ENCODE peak calls at places on chromosomes 13 and 19, in seven cellular contexts. X is Caco-2, K is body of pancreas, A is kidney epithelial cell, E is tibial nerve, T is left ventricle myocardium inferior, Y is BJ. I is an unnamed sample.

GRCh38 chr19:41569481-41570150 is 6.3 kb upstream of the CEACAM21 start:
- DNase-seq in X (no peak), K (no peak), A (no peak), E (no peak), T (no peak), Y (no peak), I (no peak)

GRCh38 chr19:50406829-50407228 is 11.9 kb upstream of the SPIB start:
- DNase-seq in X (no peak), K (no peak), A (no peak), E (no peak), T (no peak), Y (no peak), I (no peak)

GRCh38 chr19:7326105-7326877 is 22.4 kb upstream of the ARHGEF18 start:
- DNase-seq in X (no peak), K (peak), A (no peak), E (peak), T (no peak), Y (no peak), I (no peak)

GRCh38 chr13:88623150-88623549 is 952.0 kb downstream of the SLITRK5 start:
- DNase-seq in X (no peak), K (no peak), A (no peak), E (no peak), T (no peak), Y (no peak), I (no peak)

GRCh38 chr19:2665103-2665502 is 37.4 kb downstream of the GNG7 start:
- DNase-seq in X (no peak), K (no peak), A (no peak), E (no peak), T (peak), Y (no peak), I (no peak)

GRCh38 chr13:103884139-103884723 is 818.0 kb upstream of the SLC10A2 start:
- DNase-seq in X (no peak), K (no peak), A (no peak), E (no peak), T (no peak), Y (no peak), I (no peak)

GRCh38 chr19:48713041-48713863 is 6.3 kb downstream of the MAMSTR start:
- DNase-seq in X (peak), K (peak), A (no peak), E (no peak), T (no peak), Y (no peak), I (peak)

GRCh38 chr19:7099597-7099921 is 30.1 kb downstream of the ZNF557 start:
- DNase-seq in X (no peak), K (no peak), A (no peak), E (no peak), T (no peak), Y (peak), I (no peak)

GRCh38 chr19:15195381-15195964 is 5.3 kb downstream of the NOTCH3 start:
- DNase-seq in X (peak), K (peak), A (peak), E (no peak), T (peak), Y (peak), I (peak)
- TF ChIP-seq CTCF in X (peak), K (no peak), A (peak), E (no peak), T (peak), Y (peak), I (no peak)

GRCh38 chr19:12833418-12833746 is 997 bp downstream of the RTBDN start:
- DNase-seq in X (no peak), K (no peak), A (no peak), E (no peak), T (no peak), Y (no peak), I (no peak)
- H3K4me3 ChIP-seq in X (peak), K (no peak), A (no peak), E (peak), T (peak), Y (peak), I (peak)

GRCh38 chr13:73544175-73544574 is 485.4 kb downstream of the KLF5 start:
- DNase-seq in X (no peak), K (no peak), A (no peak), E (no peak), T (no peak), Y (no peak), I (no peak)
- TF ChIP-seq CTCF in X (no peak), K (peak), A (no peak), E (no peak), T (peak), Y (no peak), I (no peak)

GRCh38 chr19:53909471-53910169 is 542 bp downstream of the CACNG7 start:
- DNase-seq in X (no peak), K (no peak), A (no peak), E (no peak), T (no peak), Y (no peak), I (no peak)

GRCh38 chr19:53908106-53908932 is 759 bp upstream of the CACNG7 start:
- DNase-seq in X (no peak), K (peak), A (no peak), E (no peak), T (no peak), Y (no peak), I (no peak)

GRCh38 chr19:53908933-53909415 is at the start of gene CACNG7:
- DNase-seq in X (no peak), K (no peak), A (no peak), E (no peak), T (no peak), Y (no peak), I (no peak)

GRCh38 chr19:53907690-53908089 is 1.4 kb upstream of the CACNG7 start:
- DNase-seq in X (no peak), K (no peak), A (no peak), E (no peak), T (no peak), Y (no peak), I (no peak)

DNA sequence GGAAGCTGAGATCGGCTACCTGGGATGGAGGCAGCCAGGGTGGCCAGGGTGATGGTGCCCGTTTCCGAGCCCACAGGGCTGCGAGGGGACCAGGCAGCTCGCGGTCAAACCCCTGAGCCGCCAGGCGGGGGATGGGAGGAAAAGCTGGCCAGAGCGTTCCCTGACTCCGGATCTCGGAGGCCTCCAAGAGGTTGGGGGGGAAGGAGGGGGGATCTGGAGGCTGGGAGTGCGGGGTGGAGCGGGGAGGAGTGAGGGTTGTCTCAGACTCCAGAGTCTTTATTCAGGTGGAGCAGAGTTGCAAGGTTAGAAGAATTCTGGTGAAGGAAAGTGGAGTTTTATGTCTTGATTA is 1.1 kb downstream of the CACNG7 start:
- DNase-seq in X (no peak), K (no peak), A (no peak), E (no peak), T (no peak), Y (no peak), I (no peak)
- H3K4me3 ChIP-seq in X (no peak), K (no peak), A (no peak), E (no peak), T (no peak), Y (no peak), I (no peak)

GRCh38 chr13:110872034-110872767 is 42.7 kb downstream of the ANKRD10 start:
- DNase-seq in X (no peak), K (no peak), A (no peak), E (no peak), T (no peak), Y (no peak), I (no peak)

GRCh38 chr13:110867380-110867779 is 47.5 kb downstream of the ANKRD10 start:
- DNase-seq in X (no peak), K (no peak), A (no peak), E (no peak), T (no peak), Y (no peak), I (no peak)

GRCh38 chr13:110868631-110869165 is 46.2 kb downstream of the ANKRD10 start:
- DNase-seq in X (no peak), K (no peak), A (no peak), E (no peak), T (no peak), Y (no peak), I (no peak)

GRCh38 chr13:110869231-110869804 is 45.6 kb downstream of the ANKRD10 start:
- DNase-seq in X (no peak), K (no peak), A (no peak), E (no peak), T (no peak), Y (no peak), I (no peak)

DNA sequence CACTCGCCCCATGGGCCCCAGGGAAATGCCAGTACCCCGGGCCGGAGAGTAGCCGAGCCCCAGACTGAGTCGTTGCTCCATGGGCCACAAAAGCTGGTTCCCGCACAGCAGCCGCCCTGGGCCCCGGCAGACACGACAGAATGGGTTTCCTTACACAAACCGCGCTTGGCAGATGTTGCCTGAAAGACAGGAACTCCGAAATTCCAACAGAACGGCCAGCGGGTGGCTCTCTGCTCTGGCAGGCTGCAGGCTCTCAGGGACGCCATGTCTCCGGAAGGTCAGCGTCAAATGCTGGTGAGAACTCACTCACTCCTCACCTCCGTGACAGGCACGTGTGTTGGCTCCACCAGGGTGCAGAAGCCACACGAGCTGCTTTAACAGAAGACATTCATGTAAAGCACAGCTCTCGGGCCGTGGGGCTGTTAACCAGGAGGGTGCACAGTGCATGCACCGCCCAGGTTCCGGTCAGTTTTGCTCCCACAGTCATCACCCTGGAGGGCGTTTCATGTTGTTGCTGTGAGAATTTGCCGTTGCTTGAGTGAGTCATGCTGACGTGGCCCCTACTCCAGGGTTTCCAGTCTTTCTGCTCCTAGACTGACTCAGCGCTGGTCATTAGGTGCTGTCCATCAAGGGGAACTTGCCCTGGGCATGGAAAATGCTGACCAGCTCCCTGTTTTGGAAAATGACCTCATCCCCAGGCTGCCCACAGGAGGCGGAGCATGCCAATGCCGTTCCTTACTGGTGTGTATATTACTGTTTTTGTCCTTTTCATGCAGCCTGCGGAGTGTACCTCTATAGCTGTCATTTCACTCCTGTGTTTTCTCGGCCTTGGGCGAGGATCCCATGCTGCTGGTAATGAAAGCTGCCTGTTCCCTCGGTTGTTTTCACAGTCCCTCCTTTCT is 44.8 kb downstream of the ANKRD10 start:
- DNase-seq in X (peak), K (peak), A (peak), E (peak), T (peak), Y (peak), I (peak)
- TF ChIP-seq CTCF in X (no peak), K (peak), A (no peak), E (no peak), T (peak), Y (no peak), I (no peak)

GRCh38 chr19:12668937-12669271 is 2.3 kb downstream of the WDR83 start:
- DNase-seq in X (peak), K (peak), A (no peak), E (peak), T (peak), Y (peak), I (no peak)

GRCh38 chr19:12669272-12670158 is 2.9 kb downstream of the WDR83 start:
- DNase-seq in X (peak), K (peak), A (no peak), E (peak), T (peak), Y (peak), I (peak)

GRCh38 chr19:12666305-12667048 is at the start of the genes MAN2B1 and WDR83:
- DNase-seq in X (peak), K (peak), A (no peak), E (peak), T (peak), Y (no peak), I (no peak)

GRCh38 chr19:12668346-12668745 is 1.7 kb downstream of the WDR83 start:
- DNase-seq in X (no peak), K (no peak), A (no peak), E (no peak), T (no peak), Y (no peak), I (no peak)

GRCh38 chr19:12667903-12668302 is 1.3 kb downstream of the WDR83 start:
- DNase-seq in X (no peak), K (no peak), A (no peak), E (no peak), T (no peak), Y (no peak), I (no peak)
- H3K4me3 ChIP-seq in X (peak), K (no peak), A (no peak), E (no peak), T (peak), Y (no peak), I (peak)

GRCh38 chr13:30708541-30708940 is 26.8 kb upstream of the ALOX5AP start:
- DNase-seq in X (no peak), K (no peak), A (no peak), E (no peak), T (no peak), Y (no peak), I (no peak)

GRCh38 chr13:30702006-30702405 is 33.3 kb upstream of the ALOX5AP start:
- DNase-seq in X (no peak), K (no peak), A (no peak), E (no peak), T (no peak), Y (no peak), I (peak)

GRCh38 chr13:30710442-30710841 is 24.9 kb upstream of the ALOX5AP start:
- DNase-seq in X (no peak), K (no peak), A (no peak), E (no peak), T (no peak), Y (no peak), I (peak)

GRCh38 chr13:30704596-30704995 is 30.7 kb upstream of the ALOX5AP start:
- DNase-seq in X (no peak), K (no peak), A (no peak), E (no peak), T (no peak), Y (no peak), I (peak)

GRCh38 chr13:30705672-30706071 is 29.7 kb upstream of the ALOX5AP start:
- DNase-seq in X (no peak), K (no peak), A (no peak), E (no peak), T (no peak), Y (no peak), I (peak)
- TF ChIP-seq CTCF in X (no peak), K (no peak), A (no peak), E (no peak), T (no peak), Y (no peak), I (no peak)

GRCh38 chr13:34357435-34358232 is 539.7 kb downstream of the RFC3 start:
- DNase-seq in X (no peak), K (no peak), A (no peak), E (no peak), T (no peak), Y (no peak), I (no peak)

GRCh38 chr13:34360702-34361101 is 542.8 kb downstream of the RFC3 start:
- DNase-seq in X (no peak), K (no peak), A (no peak), E (no peak), T (no peak), Y (no peak), I (no peak)

GRCh38 chr13:34356686-34357434 is 538.9 kb downstream of the RFC3 start:
- DNase-seq in X (no peak), K (no peak), A (no peak), E (no peak), T (no peak), Y (no peak), I (no peak)

GRCh38 chr13:34361528-34361927 is 543.6 kb downstream of the RFC3 start:
- DNase-seq in X (no peak), K (no peak), A (no peak), E (no peak), T (no peak), Y (peak), I (no peak)

GRCh38 chr13:34358811-34359513 is 541.0 kb downstream of the RFC3 start:
- DNase-seq in X (no peak), K (no peak), A (peak), E (no peak), T (no peak), Y (peak), I (no peak)
- H3K4me3 ChIP-seq in X (no peak), K (no peak), A (no peak), E (no peak), T (no peak), Y (no peak), I (no peak)

DNA sequence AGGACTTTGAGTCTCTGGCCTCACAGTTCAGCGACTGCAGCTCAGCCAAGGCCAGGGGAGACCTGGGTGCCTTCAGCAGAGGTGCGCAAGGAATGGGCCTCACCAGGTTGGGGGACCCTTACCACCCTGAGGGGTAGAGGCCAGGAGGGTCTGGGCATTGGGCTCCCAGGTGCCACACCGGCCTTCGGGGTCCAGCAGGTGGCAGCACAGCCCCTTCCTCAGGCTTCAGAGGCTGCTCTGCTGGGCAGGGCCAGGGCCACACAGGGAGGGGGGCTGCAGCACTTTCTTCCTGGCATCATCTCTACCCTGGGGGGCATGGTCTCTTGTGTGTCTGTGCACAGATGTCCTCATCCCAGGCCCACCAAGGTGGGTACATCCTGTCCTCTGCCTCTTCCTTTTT is 12.9 kb downstream of the PIN1 start:
- DNase-seq in X (no peak), K (no peak), A (no peak), E (no peak), T (no peak), Y (no peak), I (no peak)
- TF ChIP-seq CTCF in X (peak), K (peak), A (peak), E (no peak), T (peak), Y (peak), I (no peak)

DNA sequence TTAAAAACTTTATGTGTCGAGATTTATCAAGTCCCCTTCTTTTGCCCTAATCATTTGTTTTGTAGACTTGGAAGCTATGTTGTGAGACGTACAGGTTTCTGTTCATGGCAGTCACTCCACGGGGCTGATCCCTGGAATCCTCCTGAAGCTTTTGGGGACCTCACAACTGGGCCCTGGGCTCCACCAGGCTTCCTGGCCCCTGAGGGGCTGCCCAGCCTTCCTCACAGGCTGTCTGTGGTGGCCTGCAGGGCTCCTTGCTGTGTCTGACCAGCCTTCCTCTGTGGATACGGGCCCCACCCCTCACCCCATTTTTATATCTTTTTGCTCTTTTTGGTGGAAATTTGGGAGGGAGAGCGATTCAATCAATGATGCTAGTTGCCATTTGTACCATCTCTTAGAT is 38.1 kb downstream of the CHST8 start:
- DNase-seq in X (no peak), K (no peak), A (no peak), E (no peak), T (no peak), Y (no peak), I (peak)
- H3K4me3 ChIP-seq in X (no peak), K (no peak), A (no peak), E (no peak), T (no peak), Y (no peak), I (no peak)